ENCODE peak calls at places on chromosomes 1 and 21, in eight cellular contexts. I is Right ventricle myocardium superior; P is smooth muscle cell of the brain vasculature; R is stimulated activated CD4-positive, alpha-beta T cell treated with anti-CD3 and anti-CD28 coated beads, TNF-alpha, amount 100 ng/mL, for 4 hours; Y is EL; J is activated naive CD4-positive, alpha-beta T cell; F is fibroblast of villous mesenchyme; Z is naive thymus-derived CD8-positive, alpha-beta T cell. M is an unnamed sample.

GRCh38 chr1:224430511-224431113 is 4.0 kb downstream of the WDR26 start:
- DNase-seq in I (no peak), P (no peak), R (no peak), Y (peak), J (no peak), F (peak), Z (peak), M (peak)

GRCh38 chr1:168833801-168834224 is 104.8 kb upstream of the DPT start:
- DNase-seq in I (no peak), P (no peak), R (no peak), Y (no peak), J (no peak), F (no peak), Z (peak), M (no peak)

GRCh38 chr1:203085528-203086406 is at the start of gene MYOG:
- DNase-seq in I (no peak), P (no peak), R (no peak), Y (no peak), J (no peak), F (no peak), Z (no peak), M (no peak)

GRCh38 chr1:18923721-18924610 is 21.6 kb upstream of the ALDH4A1 start:
- DNase-seq in I (no peak), P (no peak), R (no peak), Y (peak), J (no peak), F (peak), Z (no peak), M (peak)

GRCh38 chr1:69700770-69701169 is 133.0 kb downstream of the LRRC7 start:
- DNase-seq in I (no peak), P (no peak), R (no peak), Y (peak), J (no peak), F (peak), Z (no peak), M (peak)

GRCh38 chr1:182601416-182601786 is 2.8 kb downstream of the RGS16 start:
- DNase-seq in I (peak), P (no peak), R (no peak), Y (peak), J (peak), F (peak), Z (peak), M (peak)

GRCh38 chr1:160247053-160247452 is 15.3 kb downstream of the DCAF8 start:
- DNase-seq in I (no peak), P (no peak), R (no peak), Y (no peak), J (no peak), F (no peak), Z (no peak), M (no peak)

GRCh38 chr1:42431514-42431913 is 24.3 kb downstream of the ZMYND12 start:
- DNase-seq in I (no peak), P (no peak), R (no peak), Y (no peak), J (no peak), F (no peak), Z (no peak), M (no peak)

GRCh38 chr1:106502659-106503058 is 553.8 kb upstream of the PRMT6 start:
- DNase-seq in I (no peak), P (no peak), R (no peak), Y (no peak), J (no peak), F (no peak), Z (no peak), M (peak)

GRCh38 chr1:225348400-225348799 is 79.4 kb downstream of the LBR start:
- DNase-seq in I (no peak), P (no peak), R (no peak), Y (no peak), J (no peak), F (no peak), Z (no peak), M (no peak)

GRCh38 chr1:162590101-162590500 is 28.6 kb downstream of the UAP1 start:
- DNase-seq in I (no peak), P (no peak), R (no peak), Y (no peak), J (no peak), F (no peak), Z (no peak), M (no peak)

GRCh38 chr21:44285547-44285992 is at the start of gene AIRE:
- DNase-seq in I (peak), P (no peak), R (no peak), Y (peak), J (no peak), F (no peak), Z (no peak), M (no peak)

GRCh38 chr1:95407146-95407863 is 173.3 kb downstream of the RWDD3 start:
- DNase-seq in I (no peak), P (no peak), R (no peak), Y (peak), J (no peak), F (no peak), Z (no peak), M (no peak)

GRCh38 chr1:234919061-234919755 is 209.4 kb downstream of the TOMM20 start:
- DNase-seq in I (peak), P (no peak), R (no peak), Y (no peak), J (no peak), F (no peak), Z (no peak), M (no peak)